ENCODE peak calls at places on chromosomes 11 and 22, in seven cellular contexts. N is germinal center; M is NCI-H524; Q is stimulated activated CD4-positive, alpha-beta T cell treated with anti-CD3 and anti-CD28 coated beads, Interleukin-12 subunit alpha, Interleukin-12 subunit beta, amount 100 ng/mL, for 24 hours; Z is DMS79 treated with DMSO at 0.1 percent for 48 hours; A is activated effector memory CD4-positive, alpha-beta T cell treated with anti-CD3 and anti-CD28 coated beads, Interleukin-2, amount 50 U/mL, for 16 hours; E is astrocyte of the spinal cord. D is an unnamed sample.

GRCh38 chr11:24478718-24479117 is 18.1 kb upstream of the LUZP2 start:
- DNase-seq in E (no peak), A (no peak), Z (no peak), Q (no peak), N (no peak), M (no peak), D (no peak)

GRCh38 chr11:65417221-65417701 is 5.3 kb upstream of the NEAT1 start:
- DNase-seq in N (no peak), A (peak), M (no peak), Z (no peak), Q (no peak), E (no peak), D (no peak)

GRCh38 chr11:118358071-118358470 is 1.3 kb upstream of the UBE4A start:
- DNase-seq in Q (no peak), M (no peak), Z (no peak), A (no peak), E (no peak), N (no peak), D (no peak)

GRCh38 chr11:2211113-2211971 is 39.7 kb upstream of the TH start:
- DNase-seq in Q (no peak), E (no peak), N (no peak), A (peak), Z (peak), M (peak), D (no peak)

GRCh38 chr11:17475666-17476316 is 854 bp downstream of the ABCC8 start:
- DNase-seq in E (no peak), N (no peak), M (no peak), Q (no peak), A (no peak), Z (peak), D (no peak)

GRCh38 chr11:121095561-121095960 is 5.5 kb upstream of the TECTA start:
- DNase-seq in E (no peak), Z (no peak), Q (no peak), N (no peak), M (no peak), A (no peak), D (no peak)

GRCh38 chr22:23773247-23774113 is 831 bp downstream of the MMP11 start:
- DNase-seq in Q (no peak), E (no peak), A (no peak), N (no peak), M (no peak), Z (peak), D (no peak)

GRCh38 chr11:93728792-93729128 is 12.5 kb downstream of the TAF1D start:
- DNase-seq in Q (no peak), A (no peak), E (no peak), M (no peak), N (no peak), Z (no peak), D (no peak)

GRCh38 chr11:83025267-83025704 is 46.4 kb downstream of the RAB30 start:
- DNase-seq in M (no peak), N (no peak), Z (peak), E (no peak), A (no peak), Q (no peak), D (no peak)